ENCODE peak calls at places on chromosome 17, in seven cellular contexts. Y is endothelial cell of umbilical vein, T is H1, G is SK-N-SH, P is GM23338, Z is K562, B is HepG2. X is an unnamed sample.

GRCh38 chr17:31437720-31438400 is 46.4 kb downstream of the RAB11FIP4 start:
- DNase-seq in Y (no peak), T (no peak), G (no peak), P (no peak), Z (no peak), B (no peak), X (no peak)

GRCh38 chr17:35932576-35932975 is 2.0 kb upstream of the RDM1 start:
- DNase-seq in Y (no peak), T (no peak), G (no peak), P (no peak), Z (no peak), B (no peak), X (no peak)

GRCh38 chr17:40616592-40616991 is 31.0 kb downstream of the SMARCE1 start:
- DNase-seq in Y (no peak), T (no peak), G (no peak), P (no peak), Z (no peak), B (no peak), X (no peak)

GRCh38 chr17:15263206-15263579 is 1.9 kb downstream of the PMP22 start:
- DNase-seq in Y (peak; percentile 62), T (no peak), G (peak; percentile 72), P (peak; percentile 76), Z (no peak), B (no peak), X (no peak)

GRCh38 chr17:31494259-31495048 is 103.0 kb downstream of the RAB11FIP4 start:
- DNase-seq in Y (no peak), T (no peak), G (no peak), P (no peak), Z (no peak), B (no peak), X (no peak)

GRCh38 chr17:79372470-79373238 is 238.2 kb downstream of the RBFOX3 start:
- DNase-seq in Y (no peak), T (no peak), G (no peak), P (no peak), Z (peak; percentile 23), B (no peak), X (no peak)

GRCh38 chr17:43418441-43419374 is 19.9 kb downstream of the ARL4D start:
- DNase-seq in Y (no peak), T (no peak), G (no peak), P (peak; percentile 8), Z (no peak), B (peak; percentile 56), X (peak; percentile 55)

GRCh38 chr17:69870091-69870530 is 204.9 kb upstream of the KCNJ16 start:
- DNase-seq in Y (peak; percentile 83), T (peak; percentile 50), G (no peak), P (no peak), Z (no peak), B (no peak), X (no peak)

GRCh38 chr17:79135011-79135410 is 60.4 kb downstream of the ENGASE start:
- DNase-seq in Y (no peak), T (no peak), G (no peak), P (no peak), Z (no peak), B (no peak), X (no peak)

GRCh38 chr17:78497115-78497540 is 80.1 kb downstream of the DNAH17 start:
- DNase-seq in Y (peak; percentile 76), T (peak; percentile 57), G (peak; percentile 96), P (peak; percentile 91), Z (peak; percentile 67), B (peak; percentile 79), X (peak; percentile 75)

GRCh38 chr17:82653651-82654528 is 5.6 kb upstream of the WDR45B start:
- DNase-seq in Y (no peak), T (no peak), G (no peak), P (no peak), Z (no peak), B (no peak), X (no peak)

GRCh38 chr17:37698132-37698615 is 46.7 kb downstream of the HNF1B start:
- DNase-seq in Y (no peak), T (no peak), G (no peak), P (no peak), Z (no peak), B (peak; percentile 95), X (peak; percentile 16)

GRCh38 chr17:59558039-59558438 is 7.4 kb upstream of the DHX40 start:
- DNase-seq in Y (no peak), T (no peak), G (no peak), P (no peak), Z (no peak), B (no peak), X (no peak)

GRCh38 chr17:79777844-79778503 is at the start of gene CBX2:
- DNase-seq in Y (peak; percentile 58), T (no peak), G (peak; percentile 100), P (peak; percentile 86), Z (peak; percentile 96), B (peak; percentile 43), X (peak; percentile 32)

GRCh38 chr17:70011750-70012149 is 63.3 kb upstream of the KCNJ16 start:
- DNase-seq in Y (no peak), T (no peak), G (no peak), P (no peak), Z (no peak), B (no peak), X (no peak)

GRCh38 chr17:8393470-8394231 is 4.0 kb downstream of the RNF222 start:
- DNase-seq in Y (no peak), T (no peak), G (no peak), P (no peak), Z (no peak), B (no peak), X (no peak)

GRCh38 chr17:27384261-27384701 is 72.0 kb upstream of the KSR1 start:
- DNase-seq in Y (peak; percentile 99), T (no peak), G (no peak), P (no peak), Z (no peak), B (no peak), X (no peak)

GRCh38 chr17:64178011-64178825 is 48.3 kb upstream of the ERN1 start:
- DNase-seq in Y (no peak), T (no peak), G (peak; percentile 71), P (no peak), Z (no peak), B (peak; percentile 90), X (no peak)

GRCh38 chr17:80063815-80064585 is 27.6 kb downstream of the CCDC40 start:
- DNase-seq in Y (no peak), T (no peak), G (no peak), P (no peak), Z (peak; percentile 67), B (peak; percentile 81), X (peak; percentile 24)

GRCh38 chr17:63932008-63932561 is at the start of gene CD79B:
- DNase-seq in Y (no peak), T (no peak), G (peak; percentile 28), P (no peak), Z (no peak), B (no peak), X (no peak)

GRCh38 chr17:67629963-67630320 is 87.8 kb upstream of the NOL11 start:
- DNase-seq in Y (peak; percentile 33), T (no peak), G (peak; percentile 59), P (peak; percentile 64), Z (no peak), B (peak; percentile 24), X (peak; percentile 23)

GRCh38 chr17:27461192-27461859 is 5.1 kb downstream of the KSR1 start:
- DNase-seq in Y (no peak), T (no peak), G (no peak), P (no peak), Z (peak; percentile 80), B (no peak), X (no peak)

GRCh38 chr17:28482551-28483199 is 9.2 kb downstream of the SLC13A2 start:
- DNase-seq in Y (no peak), T (no peak), G (no peak), P (no peak), Z (no peak), B (no peak), X (no peak)

GRCh38 chr17:57623620-57624019 is 121.5 kb downstream of the CCDC182 start:
- DNase-seq in Y (no peak), T (no peak), G (peak; percentile 83), P (no peak), Z (no peak), B (no peak), X (no peak)

GRCh38 chr17:44763170-44763569 is 4.4 kb downstream of the ADAM11 start:
- DNase-seq in Y (no peak), T (no peak), G (no peak), P (no peak), Z (no peak), B (no peak), X (no peak)

GRCh38 chr17:17289091-17289490 is 8.0 kb upstream of the COPS3 start:
- DNase-seq in Y (no peak), T (no peak), G (no peak), P (no peak), Z (no peak), B (no peak), X (no peak)

GRCh38 chr17:81510798-81511549 is 1.6 kb downstream of the ACTG1 start:
- DNase-seq in Y (peak; percentile 30), T (no peak), G (no peak), P (no peak), Z (no peak), B (no peak), X (no peak)
- TF ChIP-seq POLR2AphosphoS5 in Y (peak; percentile 4), T (peak; percentile 78), G (peak; percentile 38), P (peak; percentile 65), Z (no peak), B (peak; percentile 34), X (peak; percentile 49)

GRCh38 chr17:46818929-46819859 is 702 bp upstream of the WNT3 start:
- DNase-seq in Y (no peak), T (no peak), G (peak; percentile 57), P (peak; percentile 92), Z (peak; percentile 82), B (no peak), X (no peak)
- H2AFZ ChIP-seq in Y (no peak overlapping the region), T (peak overlapping the region; percentile 47), G (no peak overlapping the region), P (peak overlapping the region; percentile 94), Z (peak overlapping the region; percentile 96), B (no peak overlapping the region), X (no peak overlapping the region)

GRCh38 chr17:76151896-76152454 is 10.9 kb upstream of the FOXJ1 start:
- DNase-seq in Y (no peak), T (no peak), G (no peak), P (no peak), Z (no peak), B (no peak), X (no peak)

GRCh38 chr17:76150712-76151622 is 9.9 kb upstream of the FOXJ1 start:
- DNase-seq in Y (no peak), T (no peak), G (no peak), P (no peak), Z (no peak), B (no peak), X (no peak)

GRCh38 chr17:76153640-76154039 is 12.6 kb upstream of the FOXJ1 start:
- DNase-seq in Y (no peak), T (no peak), G (no peak), P (peak; percentile 67), Z (no peak), B (peak; percentile 58), X (no peak)

GRCh38 chr17:76153202-76153601 is 12.2 kb upstream of the FOXJ1 start:
- DNase-seq in Y (no peak), T (no peak), G (no peak), P (peak; percentile 30), Z (no peak), B (no peak), X (no peak)

GRCh38 chr17:76152580-76152979 is 11.5 kb upstream of the FOXJ1 start:
- DNase-seq in Y (no peak), T (no peak), G (no peak), P (peak; percentile 47), Z (no peak), B (no peak), X (no peak)
- TF ChIP-seq POLR2AphosphoS5 in Y (no peak), T (no peak), G (no peak), P (no peak), Z (no peak), B (no peak), X (no peak)

GRCh38 chr17:55495239-55495638 is 16.0 kb downstream of the SMIM36 start:
- DNase-seq in Y (no peak), T (no peak), G (no peak), P (no peak), Z (no peak), B (no peak), X (no peak)
- H2AFZ ChIP-seq in Y (no peak overlapping the region), T (no peak overlapping the region), G (no peak overlapping the region), P (no peak overlapping the region), Z (no peak overlapping the region), B (no peak overlapping the region), X (no peak overlapping the region)

X was measured in HCT116.